ENCODE peak calls at places on chromosomes 6 and 20, in five cellular contexts. T is NCI-H1092; E is CD8-positive, alpha-beta T cell; U is activated CD8-positive, alpha-beta memory T cell treated with anti-CD3 and anti-CD28 coated beads for 24 hours; R is sciatic nerve. H is an unnamed sample.

GRCh38 chr6:16903470-16903869 is 142.2 kb upstream of the ATXN1 start:
- DNase-seq in T (no peak), E (no peak), U (no peak), R (no peak), H (no peak)

GRCh38 chr6:14584450-14584849 is 466.9 kb downstream of the CD83 start:
- DNase-seq in T (no peak), E (no peak), U (no peak), R (no peak), H (no peak)

GRCh38 chr6:153131037-153131981 is at the start of gene RGS17:
- DNase-seq in T (peak), E (peak), U (peak), R (peak), H (no peak)

GRCh38 chr6:155262655-155263054 is 1.2 kb upstream of the CLDN20 start:
- DNase-seq in T (no peak), E (no peak), U (no peak), R (no peak), H (no peak)

GRCh38 chr6:33004940-33005339 is 4.5 kb downstream of the HLA-DOA start:
- DNase-seq in T (no peak), E (no peak), U (no peak), R (no peak), H (no peak)

GRCh38 chr6:22614541-22614940 is 45.2 kb downstream of the HDGFL1 start:
- DNase-seq in T (no peak), E (no peak), U (no peak), R (no peak), H (no peak)

GRCh38 chr6:167733740-167734661 is 92.7 kb upstream of the AFDN start:
- DNase-seq in T (peak), E (no peak), U (no peak), R (no peak), H (no peak)

GRCh38 chr6:30378290-30378937 is 33.5 kb downstream of the RPP21 start:
- DNase-seq in T (no peak), E (no peak), U (no peak), R (no peak), H (no peak)

GRCh38 chr6:158457616-158458278 is 102.1 kb upstream of the TMEM181 start:
- DNase-seq in T (no peak), E (no peak), U (no peak), R (no peak), H (no peak)

GRCh38 chr20:47727909-47728361 is 57.3 kb downstream of the SULF2 start:
- DNase-seq in T (no peak), E (peak), U (no peak), R (no peak), H (no peak)

GRCh38 chr20:59825563-59825920 is 107.9 kb downstream of the SYCP2 start:
- DNase-seq in T (no peak), E (no peak), U (no peak), R (no peak), H (no peak)

GRCh38 chr6:92910636-92911035 is 508.7 kb downstream of the EPHA7 start:
- DNase-seq in T (no peak), E (no peak), U (no peak), R (no peak), H (no peak)

GRCh38 chr6:27214126-27214601 is 33.3 kb upstream of the PRSS16 start:
- DNase-seq in T (no peak), E (no peak), U (no peak), R (no peak), H (no peak)